ENCODE peak calls at places on chromosome 5, in eight cellular contexts. V, R, B, M, T, D, H and C are unnamed samples.

GRCh38 chr5:73674669-73675004 is 48.6 kb downstream of the ARHGEF28 start:
- DNase-seq in V (no peak), R (no peak), B (no peak), M (no peak), T (no peak), D (no peak), H (no peak), C (no peak)

GRCh38 chr5:124660229-124661093 is 86.0 kb downstream of the ZNF608 start:
- DNase-seq in V (no peak), R (no peak), B (no peak), M (no peak), T (no peak), D (no peak), H (no peak), C (peak)

GRCh38 chr5:28862860-28863196 is 1824.4 kb upstream of the CDH9 start:
- DNase-seq in V (no peak), R (no peak), B (no peak), M (no peak), T (no peak), D (no peak), H (no peak), C (no peak)

GRCh38 chr5:169970911-169971436 is 9.3 kb downstream of the INSYN2B start:
- DNase-seq in V (no peak), R (no peak), B (no peak), M (no peak), T (no peak), D (no peak), H (no peak), C (peak)

GRCh38 chr5:2205185-2205585 is 322.5 kb upstream of the IRX4 start:
- DNase-seq in V (no peak), R (no peak), B (no peak), M (no peak), T (no peak), D (peak), H (no peak), C (peak)

GRCh38 chr5:5533927-5534326 is 111.5 kb downstream of the ICE1 start:
- DNase-seq in V (no peak), R (no peak), B (no peak), M (no peak), T (no peak), D (no peak), H (no peak), C (no peak)

GRCh38 chr5:176647870-176648466 is 684 bp downstream of the TSPAN17 start:
- DNase-seq in V (peak), R (peak), B (no peak), M (no peak), T (peak), D (peak), H (peak), C (peak)

GRCh38 chr5:126680215-126680817 is 79.6 kb downstream of the PHAX start:
- DNase-seq in V (no peak), R (peak), B (no peak), M (no peak), T (no peak), D (no peak), H (peak), C (no peak)

GRCh38 chr5:74951855-74952254 is 85.7 kb upstream of the FAM169A start:
- DNase-seq in V (no peak), R (no peak), B (no peak), M (no peak), T (no peak), D (no peak), H (no peak), C (no peak)

GRCh38 chr5:135238622-135239460 is 160.2 kb downstream of the MACROH2A1 start:
- DNase-seq in V (peak), R (no peak), B (peak), M (no peak), T (peak), D (no peak), H (no peak), C (peak)

GRCh38 chr5:31981361-31981955 is 192.7 kb downstream of the GOLPH3 start:
- DNase-seq in V (no peak), R (no peak), B (no peak), M (no peak), T (no peak), D (no peak), H (no peak), C (no peak)

GRCh38 chr5:94181940-94182339 is 436.5 kb downstream of the KIAA0825 start:
- DNase-seq in V (no peak), R (no peak), B (no peak), M (no peak), T (no peak), D (no peak), H (no peak), C (no peak)

GRCh38 chr5:95667678-95668077 is 15.1 kb downstream of the SPATA9 start:
- DNase-seq in V (no peak), R (no peak), B (no peak), M (no peak), T (no peak), D (no peak), H (no peak), C (no peak)

GRCh38 chr5:111704452-111705085 is 52.4 kb downstream of the NREP start:
- DNase-seq in V (no peak), R (no peak), B (no peak), M (no peak), T (no peak), D (no peak), H (no peak), C (no peak)

GRCh38 chr5:154358410-154359221 is 87.2 kb upstream of the SAP30L start:
- DNase-seq in V (peak), R (no peak), B (no peak), M (no peak), T (no peak), D (no peak), H (no peak), C (no peak)

GRCh38 chr5:71751422-71751821 is 32.3 kb downstream of the CARTPT start:
- DNase-seq in V (no peak), R (no peak), B (no peak), M (no peak), T (no peak), D (no peak), H (no peak), C (no peak)

GRCh38 chr5:54063817-54064216 is 246.6 kb downstream of the ARL15 start:
- DNase-seq in V (no peak), R (no peak), B (no peak), M (no peak), T (no peak), D (no peak), H (no peak), C (no peak)

GRCh38 chr5:57651127-57651526 is 168.5 kb upstream of the ACTBL2 start:
- DNase-seq in V (no peak), R (no peak), B (no peak), M (no peak), T (no peak), D (no peak), H (no peak), C (no peak)

GRCh38 chr5:1318659-1319251 is 23.9 kb upstream of the TERT start:
- DNase-seq in V (peak), R (peak), B (peak), M (no peak), T (no peak), D (no peak), H (no peak), C (no peak)

GRCh38 chr5:39148983-39149534 is 70.3 kb downstream of the FYB1 start:
- DNase-seq in V (no peak), R (no peak), B (no peak), M (no peak), T (no peak), D (no peak), H (no peak), C (no peak)

GRCh38 chr5:34490501-34491250 is 165.5 kb upstream of the RAI14 start:
- DNase-seq in V (no peak), R (no peak), B (no peak), M (no peak), T (no peak), D (no peak), H (no peak), C (peak)

GRCh38 chr5:133081716-133082115 is 29.9 kb downstream of the HSPA4 start:
- DNase-seq in V (no peak), R (no peak), B (no peak), M (no peak), T (no peak), D (no peak), H (no peak), C (no peak)

GRCh38 chr5:178216088-178216534 is 11.8 kb downstream of the HNRNPAB start:
- DNase-seq in V (no peak), R (peak), B (no peak), M (no peak), T (no peak), D (no peak), H (no peak), C (no peak)

GRCh38 chr5:181036816-181037364 is 3.2 kb upstream of the BTNL9 start:
- DNase-seq in V (no peak), R (no peak), B (no peak), M (no peak), T (no peak), D (no peak), H (no peak), C (no peak)

GRCh38 chr5:89697581-89697980 is 712.0 kb downstream of the CETN3 start:
- DNase-seq in V (no peak), R (no peak), B (no peak), M (no peak), T (no peak), D (no peak), H (no peak), C (no peak)

GRCh38 chr5:78577051-78577807 is 71.3 kb downstream of the LHFPL2 start:
- DNase-seq in V (peak), R (no peak), B (no peak), M (no peak), T (no peak), D (no peak), H (no peak), C (no peak)

DNA sequence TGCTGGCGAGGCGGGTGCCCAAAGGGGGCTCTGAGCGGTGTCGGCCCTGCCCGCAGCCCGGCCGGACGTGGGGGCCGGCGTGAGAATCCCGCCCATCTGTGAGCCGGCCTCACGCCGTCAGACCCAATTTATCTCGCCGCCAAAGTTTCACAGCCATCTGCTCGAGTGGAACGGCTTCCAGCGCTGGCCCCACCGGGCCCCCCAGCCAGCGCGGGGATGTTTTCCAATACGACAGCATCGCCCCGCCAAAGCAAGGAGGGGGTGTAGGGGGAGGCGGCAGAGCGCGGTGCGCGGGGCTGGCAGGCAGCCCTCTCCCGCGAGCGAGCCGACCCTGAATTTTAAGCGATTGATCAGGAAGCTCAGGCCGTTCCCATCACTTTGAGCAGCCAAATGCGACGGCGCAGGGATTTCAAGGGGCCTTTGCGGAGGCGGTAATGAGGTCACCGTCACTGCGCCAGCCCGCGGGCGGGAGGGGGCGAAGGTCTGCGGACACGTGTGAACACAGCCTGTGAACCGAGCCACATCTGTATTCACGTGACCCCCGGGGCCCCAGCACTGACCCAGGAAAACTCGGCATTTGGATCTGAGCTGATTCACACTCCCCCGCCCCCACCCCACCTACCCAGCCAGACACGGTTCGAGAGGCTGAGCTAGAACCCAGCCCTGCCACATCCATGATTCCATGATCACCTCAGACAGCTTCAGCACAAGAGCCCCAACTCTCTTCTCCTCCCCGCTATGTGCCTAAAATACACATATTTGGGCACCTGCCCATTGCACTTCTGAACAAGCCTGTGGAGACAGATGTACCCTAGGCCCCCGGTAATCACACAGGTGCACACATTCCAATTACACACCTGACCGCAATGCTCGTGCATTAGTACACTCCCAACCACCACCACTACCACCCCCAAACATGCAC is 47.8 kb upstream of the PSD2 start:
- DNase-seq in V (peak), R (peak), B (no peak), M (no peak), T (peak), D (no peak), H (peak), C (peak)
- TF ChIP-seq POLR2A in V (no peak), R (no peak), B (no peak), M (no peak), T (no peak), D (no peak), H (no peak), C (no peak)

GRCh38 chr5:173287086-173287485 is 41.1 kb downstream of the STC2 start:
- DNase-seq in V (no peak), R (no peak), B (no peak), M (no peak), T (no peak), D (no peak), H (no peak), C (no peak)

GRCh38 chr5:173290477-173291131 is 37.6 kb downstream of the STC2 start:
- DNase-seq in V (peak), R (no peak), B (no peak), M (no peak), T (no peak), D (no peak), H (no peak), C (no peak)

GRCh38 chr5:173291722-173292658 is 36.2 kb downstream of the STC2 start:
- DNase-seq in V (no peak), R (no peak), B (no peak), M (no peak), T (no peak), D (no peak), H (no peak), C (no peak)

GRCh38 chr5:173289372-173289771 is 38.8 kb downstream of the STC2 start:
- DNase-seq in V (no peak), R (no peak), B (no peak), M (no peak), T (no peak), D (no peak), H (no peak), C (no peak)

GRCh38 chr5:173288632-173289031 is 39.6 kb downstream of the STC2 start:
- DNase-seq in V (no peak), R (no peak), B (no peak), M (no peak), T (no peak), D (no peak), H (no peak), C (no peak)
- TF ChIP-seq POLR2AphosphoS5 in V (no peak), R (no peak), B (no peak), M (no peak), T (no peak), D (no peak), H (no peak), C (no peak)

GRCh38 chr5:150142800-150143724 is 12.6 kb downstream of the PDGFRB start:
- DNase-seq in V (peak), R (peak), B (peak), M (no peak), T (no peak), D (no peak), H (peak), C (no peak)
- TF ChIP-seq POLR2A in V (no peak), R (no peak), B (no peak), M (no peak), T (no peak), D (no peak), H (no peak), C (no peak)

GRCh38 chr5:30871191-30871590 is 322.3 kb upstream of the CDH6 start:
- DNase-seq in V (no peak), R (no peak), B (no peak), M (no peak), T (no peak), D (no peak), H (no peak), C (no peak)

GRCh38 chr5:30879887-30880286 is 313.6 kb upstream of the CDH6 start:
- DNase-seq in V (no peak), R (no peak), B (no peak), M (no peak), T (no peak), D (no peak), H (no peak), C (no peak)

GRCh38 chr5:30878751-30879150 is 314.7 kb upstream of the CDH6 start:
- DNase-seq in V (no peak), R (no peak), B (no peak), M (no peak), T (no peak), D (no peak), H (no peak), C (no peak)

GRCh38 chr5:30874234-30875034 is 319.1 kb upstream of the CDH6 start:
- DNase-seq in V (no peak), R (peak), B (no peak), M (no peak), T (no peak), D (no peak), H (no peak), C (no peak)
- TF ChIP-seq POLR2AphosphoS5 in V (no peak), R (no peak), B (no peak), M (no peak), T (no peak), D (no peak), H (no peak), C (no peak)